ENCODE peak calls at places on chromosome 10, in four cellular contexts. M, J, N and P are unnamed samples.

GRCh38 chr10:86367339-86367951 is 850 bp upstream of the GRID1 start:
- DNase-seq in M (no peak), J (peak; percentile 59), N (no peak), P (peak; percentile 51)

GRCh38 chr10:12067336-12067735 is 1.4 kb upstream of the DHTKD1 start:
- DNase-seq in M (no peak), J (no peak), N (no peak), P (no peak)

GRCh38 chr10:100985336-100985735 is 2.0 kb downstream of the MRPL43 start:
- DNase-seq in M (no peak), J (no peak), N (no peak), P (no peak)

GRCh38 chr10:27865221-27865635 is 119.6 kb upstream of the MKX start:
- DNase-seq in M (no peak), J (no peak), N (no peak), P (no peak)

GRCh38 chr10:9331583-9332008 is 1277.1 kb downstream of the GATA3 start:
- DNase-seq in M (no peak), J (peak; percentile 49), N (no peak), P (no peak)

GRCh38 chr10:1256139-1256720 is 200.0 kb downstream of the WDR37 start:
- DNase-seq in M (no peak), J (no peak), N (no peak), P (no peak)

GRCh38 chr10:58414270-58415041 is 29.2 kb downstream of the TFAM start:
- DNase-seq in M (no peak), J (peak; percentile 18), N (no peak), P (no peak)

GRCh38 chr10:97891497-97892167 is 42.0 kb downstream of the GOLGA7B start:
- DNase-seq in M (no peak), J (no peak), N (no peak), P (peak; percentile 18)

GRCh38 chr10:115963848-115964247 is 309.2 kb downstream of the GFRA1 start:
- DNase-seq in M (no peak), J (peak; percentile 29), N (no peak), P (no peak)

GRCh38 chr10:10872706-10873276 is 144.9 kb upstream of the CELF2 start:
- DNase-seq in M (no peak), J (no peak), N (no peak), P (no peak)

GRCh38 chr10:5595095-5595494 is 70.3 kb downstream of the CALML3 start:
- DNase-seq in M (no peak), J (no peak), N (no peak), P (no peak)

GRCh38 chr10:86266446-86267242 is 100.0 kb downstream of the GRID1 start:
- DNase-seq in M (peak; percentile 42), J (no peak), N (no peak), P (no peak)

GRCh38 chr10:110344622-110345021 is 39.9 kb upstream of the SMNDC1 start:
- DNase-seq in M (no peak), J (no peak), N (no peak), P (no peak)

GRCh38 chr10:66747451-66747850 is 178.4 kb upstream of the LRRTM3 start:
- DNase-seq in M (no peak), J (no peak), N (no peak), P (no peak)

GRCh38 chr10:104337527-104337984 is 709 bp downstream of the ITPRIP start:
- DNase-seq in M (no peak), J (peak; percentile 81), N (no peak), P (no peak)

GRCh38 chr10:70761727-70762350 is 23.3 kb downstream of the TBATA start:
- DNase-seq in M (no peak), J (no peak), N (no peak), P (no peak)

GRCh38 chr10:57925045-57925444 is 342.6 kb downstream of the IPMK start:
- DNase-seq in M (no peak), J (no peak), N (no peak), P (no peak)

GRCh38 chr10:29237786-29238185 is 51.1 kb upstream of the LYZL1 start:
- DNase-seq in M (no peak), J (no peak), N (no peak), P (no peak)

GRCh38 chr10:75195035-75195763 is 15.4 kb upstream of the VDAC2 start:
- DNase-seq in M (no peak), J (no peak), N (no peak), P (no peak)

GRCh38 chr10:95406651-95407280 is 116.0 kb upstream of the PDLIM1 start:
- DNase-seq in M (no peak), J (no peak), N (no peak), P (no peak)

DNA sequence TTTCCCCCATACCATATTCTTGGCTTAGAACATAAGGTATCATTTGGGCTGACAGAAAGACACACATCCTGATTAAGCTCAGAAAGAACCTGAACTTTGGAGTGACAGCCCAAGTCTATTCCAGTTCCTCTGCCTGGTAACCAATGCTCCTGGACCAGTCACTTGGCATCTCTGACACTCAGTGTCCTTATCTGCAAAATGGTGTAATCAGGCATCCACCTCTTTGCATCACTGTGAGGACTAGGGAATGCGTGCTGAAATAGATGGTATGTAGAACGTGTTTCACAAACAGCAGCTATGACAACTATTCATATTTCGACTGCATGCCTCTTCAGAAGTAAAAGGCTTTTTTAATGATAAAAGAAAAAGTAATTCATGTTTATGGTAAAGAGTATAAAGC is 26.2 kb upstream of the PIK3AP1 start:
- DNase-seq in M (no peak), J (no peak), N (no peak), P (no peak)
- TF ChIP-seq CTCF in M (no peak), J (no peak), N (no peak), P (no peak)

DNA sequence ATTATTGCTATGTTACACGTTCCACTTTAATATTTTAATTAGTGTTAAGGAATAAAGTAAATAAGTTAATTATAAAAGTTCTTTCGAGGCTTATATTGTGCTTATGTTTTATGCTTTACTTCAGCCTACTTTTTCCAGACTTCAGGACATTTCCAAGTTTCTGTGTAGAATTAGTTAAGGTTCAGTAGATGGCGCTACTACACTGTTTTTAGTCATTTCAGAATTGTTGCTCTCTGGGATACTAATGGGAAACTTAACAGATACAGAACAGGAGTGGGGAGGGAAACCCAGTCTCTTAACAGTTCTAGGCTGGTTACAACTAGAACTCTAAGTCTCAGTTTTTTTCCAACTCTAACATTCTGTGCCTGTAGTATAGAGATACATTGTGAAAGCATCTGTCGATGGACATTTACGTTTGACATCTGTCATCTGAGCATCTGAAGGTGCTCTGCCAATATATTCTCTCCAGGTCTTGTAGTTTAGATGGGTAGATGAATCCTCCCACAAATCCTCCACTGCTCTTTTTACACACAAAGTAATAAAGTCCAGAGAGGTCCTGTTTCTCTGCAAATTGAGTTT is 56.8 kb upstream of the FAM171A1 start:
- DNase-seq in M (no peak), J (peak; percentile 62), N (no peak), P (no peak)
- TF ChIP-seq CTCF in M (peak; percentile 82), J (peak; percentile 80), N (peak; percentile 23), P (peak; percentile 68)

DNA sequence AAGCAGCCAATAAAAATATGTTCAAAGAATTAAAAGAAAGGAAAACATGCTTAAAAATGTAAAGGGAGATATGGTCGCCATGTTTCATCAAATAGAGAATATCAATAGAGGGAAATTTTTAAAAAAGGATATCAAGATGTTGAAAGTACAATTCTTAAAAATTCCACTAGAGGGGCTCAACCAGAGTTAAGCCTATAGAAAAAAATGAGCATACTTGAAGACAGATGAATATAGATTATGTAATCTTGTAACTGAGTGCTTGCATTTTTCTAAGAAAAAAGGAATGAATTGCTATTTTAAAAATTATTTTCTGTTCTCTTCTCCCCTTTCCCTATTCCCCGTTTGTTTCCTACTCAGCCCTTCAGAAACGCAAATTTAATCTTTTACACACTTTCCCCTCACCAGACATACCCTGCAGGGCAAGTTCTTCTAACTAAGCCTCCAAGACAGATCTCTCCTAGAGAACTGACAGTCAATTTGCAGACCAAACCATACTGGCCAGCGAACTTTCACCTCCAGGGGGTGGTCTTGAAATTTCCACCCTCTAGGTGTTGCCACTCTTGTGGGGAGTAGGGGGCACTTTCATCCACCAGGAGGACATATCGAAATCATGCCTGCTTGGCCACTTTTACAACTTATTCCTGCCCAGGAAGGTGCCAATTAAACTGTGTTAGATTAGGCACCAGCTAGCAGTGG is 67.7 kb downstream of the NSUN6 start:
- DNase-seq in M (no peak), J (no peak), N (no peak), P (no peak)
- TF ChIP-seq CTCF in M (peak; percentile 60), J (peak; percentile 28), N (peak; percentile 10), P (peak; percentile 21)

GRCh38 chr10:14477408-14477710 is 146.6 kb upstream of the FRMD4A start:
- DNase-seq in M (no peak), J (no peak), N (no peak), P (no peak)

GRCh38 chr10:14478201-14478600 is 147.5 kb upstream of the FRMD4A start:
- DNase-seq in M (no peak), J (no peak), N (no peak), P (no peak)

GRCh38 chr10:14481014-14481413 is 150.3 kb upstream of the FRMD4A start:
- DNase-seq in M (no peak), J (no peak), N (no peak), P (no peak)

GRCh38 chr10:14476641-14477407 is 146.1 kb upstream of the FRMD4A start:
- DNase-seq in M (no peak), J (no peak), N (no peak), P (no peak)

DNA sequence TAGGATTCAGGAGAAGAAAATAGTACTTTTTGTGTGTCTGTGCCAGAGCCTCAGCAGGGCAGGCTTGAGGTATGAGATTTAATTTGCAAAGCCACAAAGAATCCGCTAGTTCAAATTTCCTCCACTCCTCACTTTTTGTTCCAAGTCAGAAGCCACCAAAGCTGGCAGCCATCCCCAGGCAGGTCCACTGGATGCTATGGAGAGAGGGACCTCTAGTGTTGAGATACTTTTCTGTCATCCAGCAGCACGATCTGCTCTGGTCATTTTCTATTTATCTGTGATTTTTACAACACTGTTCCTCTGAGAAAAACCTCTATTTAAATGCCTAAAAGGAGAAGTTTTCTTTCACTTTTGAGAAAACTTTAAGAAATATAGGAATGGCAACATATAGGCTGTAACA is 147.9 kb upstream of the FRMD4A start:
- DNase-seq in M (no peak), J (peak; percentile 82), N (no peak), P (peak; percentile 46)
- TF ChIP-seq CTCF in M (peak; percentile 80), J (peak; percentile 88), N (peak; percentile 37), P (peak; percentile 69)

GRCh38 chr10:126598009-126598408 is 72.5 kb downstream of the C10orf90 start:
- DNase-seq in M (no peak), J (peak; percentile 66), N (no peak), P (peak; percentile 42)
- TF ChIP-seq CTCF in M (peak; percentile 71), J (peak; percentile 66), N (no peak), P (peak; percentile 59)

GRCh38 chr10:77152256-77152655 is 485.4 kb downstream of the KCNMA1 start:
- DNase-seq in M (no peak), J (no peak), N (no peak), P (no peak)

GRCh38 chr10:77159538-77160110 is 478.0 kb downstream of the KCNMA1 start:
- DNase-seq in M (no peak), J (no peak), N (no peak), P (no peak)

GRCh38 chr10:77158666-77159065 is 478.9 kb downstream of the KCNMA1 start:
- DNase-seq in M (no peak), J (no peak), N (no peak), P (no peak)

GRCh38 chr10:77157248-77158019 is 480.2 kb downstream of the KCNMA1 start:
- DNase-seq in M (no peak), J (no peak), N (no peak), P (no peak)

DNA sequence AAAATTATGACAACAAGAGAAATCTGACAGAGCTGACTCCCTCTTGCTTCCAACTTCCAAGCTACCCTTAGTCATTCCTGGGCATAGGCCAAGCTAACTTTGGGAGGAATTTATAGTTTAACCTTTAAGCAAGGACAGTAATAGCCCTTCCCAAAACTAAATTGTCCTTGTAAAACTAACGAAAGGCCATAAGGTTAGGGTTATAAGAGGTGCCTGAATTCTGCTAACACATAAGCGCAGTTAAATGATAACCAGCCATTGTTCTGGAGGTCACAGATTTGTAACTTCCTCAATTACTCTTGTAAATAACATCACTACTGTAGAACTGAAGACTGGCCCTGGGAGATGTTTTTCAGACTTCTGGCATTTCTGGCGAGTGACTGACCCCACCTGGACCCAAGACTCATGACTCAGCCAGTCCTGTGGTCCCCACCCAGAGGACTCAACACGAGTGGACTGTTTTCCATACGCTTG is 481.2 kb downstream of the KCNMA1 start:
- DNase-seq in M (no peak), J (no peak), N (no peak), P (no peak)
- TF ChIP-seq CTCF in M (no peak), J (no peak), N (no peak), P (no peak)